ENCODE peak calls at places on chromosomes 2 and 18, in seven cellular contexts. Q, J, L, E, S, C and V are unnamed samples.

GRCh38 chr2:128577141-128577930 is 258.7 kb upstream of the HS6ST1 start:
- DNase-seq in S (no peak), E (no peak), Q (no peak), J (no peak), C (no peak), L (no peak), V (no peak)

GRCh38 chr18:57088883-57089282 is 58.0 kb upstream of the BOD1L2 start:
- DNase-seq in E (no peak), C (no peak), S (no peak), Q (no peak), J (no peak), L (no peak), V (no peak)

GRCh38 chr2:62348700-62349099 is 152.8 kb downstream of the B3GNT2 start:
- DNase-seq in Q (no peak), E (no peak), S (no peak), J (no peak), C (no peak), L (no peak), V (no peak)

GRCh38 chr2:68284896-68285295 is 32.6 kb upstream of the PPP3R1 start:
- DNase-seq in C (no peak), E (peak; percentile 55), L (peak; percentile 70), S (peak; percentile 29), Q (peak; percentile 36), J (no peak), V (peak; percentile 15)

GRCh38 chr18:9362869-9363268 is 28.3 kb downstream of the TWSG1 start:
- DNase-seq in C (no peak), Q (peak; percentile 35), J (peak; percentile 33), E (no peak), S (no peak), L (no peak), V (no peak)

GRCh38 chr2:191386938-191387536 is 141.8 kb downstream of the MYO1B start:
- DNase-seq in J (no peak), S (no peak), C (no peak), Q (peak; percentile 90), L (no peak), E (no peak), V (no peak)

GRCh38 chr2:161337247-161337646 is 29.0 kb downstream of the PSMD14 start:
- DNase-seq in E (no peak), Q (no peak), L (no peak), J (no peak), C (no peak), S (no peak), V (no peak)

GRCh38 chr2:150606380-150607060 is 119.1 kb upstream of the RND3 start:
- DNase-seq in Q (no peak), E (no peak), C (no peak), J (no peak), S (no peak), L (no peak), V (no peak)

GRCh38 chr2:200966770-200967169 is 3.3 kb upstream of the ORC2 start:
- DNase-seq in C (no peak), E (no peak), Q (peak; percentile 61), L (no peak), S (no peak), J (peak; percentile 23), V (no peak)

GRCh38 chr2:15894459-15895144 is 45.7 kb upstream of the MYCN start:
- DNase-seq in Q (no peak), C (no peak), S (no peak), E (no peak), J (no peak), L (no peak), V (no peak)

GRCh38 chr2:149572102-149572953 is 15.2 kb downstream of the MMADHC start:
- DNase-seq in J (no peak), C (no peak), L (no peak), Q (no peak), S (peak; percentile 18), E (no peak), V (no peak)

GRCh38 chr18:34493099-34493544 is 217.0 kb upstream of the DTNA start:
- DNase-seq in Q (peak; percentile 82), J (peak; percentile 1), S (peak; percentile 66), C (no peak), L (peak; percentile 36), E (peak; percentile 87), V (peak; percentile 85)

GRCh38 chr2:207632575-207633492 is 7.6 kb upstream of the METTL21A start:
- DNase-seq in L (no peak), Q (peak; percentile 48), J (peak; percentile 77), C (no peak), E (no peak), S (peak; percentile 29), V (no peak)

GRCh38 chr2:111694690-111695089 is 189.3 kb downstream of the ANAPC1 start:
- DNase-seq in C (no peak), S (peak; percentile 50), E (peak; percentile 44), L (no peak), Q (peak; percentile 100), J (no peak), V (no peak)

GRCh38 chr2:36438454-36438977 is 82.9 kb downstream of the CRIM1 start:
- DNase-seq in C (no peak), S (no peak), J (no peak), L (no peak), E (no peak), Q (peak; percentile 99), V (no peak)

GRCh38 chr2:53715568-53715967 is 52.0 kb upstream of the CHAC2 start:
- DNase-seq in C (no peak), J (no peak), S (no peak), L (no peak), E (no peak), Q (no peak), V (no peak)

GRCh38 chr18:48841381-48842258 is 109.1 kb downstream of the SMAD7 start:
- DNase-seq in J (peak; percentile 39), E (peak; percentile 72), L (no peak), C (no peak), S (peak; percentile 72), Q (no peak), V (peak; percentile 41)

GRCh38 chr18:48402953-48403352 is 6.2 kb downstream of the ZBTB7C start:
- DNase-seq in C (no peak), E (no peak), Q (peak; percentile 28), J (no peak), S (no peak), L (no peak), V (no peak)

GRCh38 chr2:127146071-127146725 is 39.2 kb upstream of the BIN1 start:
- DNase-seq in Q (no peak), C (no peak), E (no peak), L (no peak), S (no peak), J (no peak), V (no peak)

GRCh38 chr18:78661316-78661715 is 318.3 kb upstream of the SALL3 start:
- DNase-seq in C (no peak), S (no peak), L (no peak), Q (no peak), J (no peak), E (no peak), V (no peak)

GRCh38 chr2:189830510-189830909 is 46.3 kb downstream of the PMS1 start:
- DNase-seq in S (no peak), E (no peak), J (no peak), L (no peak), C (no peak), Q (no peak), V (no peak)

GRCh38 chr2:51441786-51442185 is 409.9 kb upstream of the NRXN1 start:
- DNase-seq in S (no peak), E (no peak), Q (no peak), J (no peak), C (no peak), L (no peak), V (no peak)

GRCh38 chr2:241774419-241775222 is 2.0 kb upstream of the GAL3ST2 start:
- DNase-seq in L (no peak), C (no peak), S (peak; percentile 82), E (no peak), Q (peak; percentile 53), J (peak; percentile 91), V (no peak)

GRCh38 chr2:47065343-47065742 is 89.8 kb downstream of the STPG4 start:
- DNase-seq in S (no peak), Q (no peak), E (no peak), J (no peak), L (no peak), C (no peak), V (no peak)
- H3K4me1 ChIP-seq in S (peaks cover 78% of the 10 kb centered on the region), Q (peaks cover 49% of the 10 kb centered on the region), E (peaks cover 86% of the 10 kb centered on the region), J (peaks cover 61% of the 10 kb centered on the region), L (peaks cover 10% of the 10 kb centered on the region), C (peaks cover 24% of the 10 kb centered on the region), V (peaks cover 65% of the 10 kb centered on the region)

DNA sequence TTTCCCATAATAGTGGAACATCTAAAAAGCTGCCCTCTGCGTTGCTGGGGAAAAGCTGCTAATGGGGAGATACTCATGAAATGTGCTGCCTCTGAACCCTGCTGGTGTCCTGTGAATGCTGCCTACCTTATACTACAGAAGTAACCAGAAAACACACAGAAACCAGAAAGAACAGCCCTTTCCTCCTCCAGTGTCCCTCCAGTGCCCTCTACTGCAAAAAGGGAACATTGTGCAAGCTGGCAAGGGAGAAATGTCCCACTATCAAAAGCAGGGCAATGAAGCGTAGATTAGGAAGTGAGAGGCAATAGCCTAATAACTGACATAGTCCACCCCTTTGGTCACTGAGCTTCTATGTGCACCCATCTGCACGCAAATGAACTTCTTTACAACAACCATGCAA is 162.7 kb upstream of the ETAA1 start:
- DNase-seq in Q (peak; percentile 18), E (no peak), C (no peak), L (no peak), J (no peak), S (peak; percentile 49), V (no peak)
- TF ChIP-seq CTCF in Q (peak; percentile 35), E (no peak), C (no peak), L (peak; percentile 36), J (peak; percentile 53), S (peak; percentile 47), V (peak; percentile 19)

DNA sequence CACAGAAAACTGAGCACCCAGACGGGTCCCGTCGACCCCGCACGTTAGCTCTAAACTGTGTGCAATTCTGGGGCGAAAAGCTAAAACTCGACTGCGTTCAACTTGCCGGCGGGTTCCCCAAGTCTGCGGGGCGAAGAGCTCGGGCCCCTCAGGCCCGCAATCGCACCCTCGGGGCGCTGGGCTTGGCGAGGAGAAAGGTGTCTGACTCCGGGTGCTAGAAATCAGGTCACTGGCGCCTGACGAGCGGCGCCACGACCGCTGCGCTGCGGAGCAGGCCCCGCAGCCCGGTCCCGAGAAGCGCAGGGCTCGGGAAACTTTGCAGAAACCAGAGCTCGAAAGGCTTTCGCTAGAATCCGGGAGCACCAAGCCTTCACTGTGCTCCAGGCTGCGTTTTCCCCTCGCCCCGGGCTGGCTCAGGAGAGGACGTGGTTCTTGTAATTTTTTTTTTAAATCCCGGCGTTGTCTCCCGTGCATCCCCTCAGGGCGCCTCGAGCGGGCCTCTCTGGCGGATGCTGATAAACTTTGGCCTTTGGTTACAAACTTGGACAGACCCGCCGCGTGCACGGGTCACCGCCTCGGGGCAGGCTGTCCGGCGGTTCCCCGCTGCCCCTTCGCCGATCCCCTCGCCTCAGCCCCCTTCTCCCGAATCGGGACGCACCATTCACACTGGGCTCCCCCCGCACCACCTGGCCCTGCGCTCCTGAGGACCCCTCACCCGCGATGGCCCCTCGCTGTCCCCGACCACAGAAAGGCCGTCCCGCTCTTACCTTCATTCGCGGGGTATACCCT is 519 bp downstream of the EPHA4 start:
- DNase-seq in J (peak; percentile 67), S (peak; percentile 31), Q (peak; percentile 23), L (peak; percentile 40), E (no peak), C (peak; percentile 13), V (peak; percentile 51)
- H3K27ac ChIP-seq in J (peak overlapping the region; percentile 24), S (no peak overlapping the region), Q (peak overlapping the region; percentile 56), L (peak overlapping the region; percentile 89), E (peak overlapping the region; percentile 75), C (peak overlapping the region; percentile 43), V (peak overlapping the region; percentile 83)

DNA sequence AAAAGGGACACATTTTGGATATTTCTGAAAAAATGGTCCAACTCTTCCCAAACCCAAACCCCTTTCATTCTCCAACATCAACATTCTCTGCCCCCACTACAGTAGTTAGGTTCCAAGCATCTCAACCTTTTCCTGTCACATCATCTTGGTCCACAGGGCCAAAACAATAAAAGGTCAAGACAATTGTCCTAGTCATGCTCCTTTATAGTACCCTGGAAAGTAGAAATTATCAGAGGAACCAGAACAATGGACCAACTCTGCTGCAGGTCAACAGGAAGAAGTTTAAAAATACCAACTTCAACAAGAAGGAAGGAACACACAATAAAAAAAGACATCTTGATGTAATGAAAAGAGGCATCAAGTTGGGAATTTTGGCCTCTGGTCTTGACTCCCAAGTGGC is 36.1 kb downstream of the CLASP1 start:
- DNase-seq in C (no peak), J (no peak), L (no peak), E (no peak), Q (no peak), S (no peak), V (no peak)
- H3K4me1 ChIP-seq in C (peaks cover 17% of the 10 kb centered on the region), J (no peaks in the 10 kb centered on the region), L (no peaks in the 10 kb centered on the region), E (peaks cover 61% of the 10 kb centered on the region), Q (no peaks in the 10 kb centered on the region), S (peaks cover 50% of the 10 kb centered on the region), V (peaks cover 23% of the 10 kb centered on the region)